ENCODE peak calls at places on chromosome 9, in four cellular contexts. K, C, F and I are unnamed samples.

GRCh38 chr9:37102476-37102875 is 17.9 kb upstream of the ZCCHC7 start:
- DNase-seq in F (no peak), C (no peak), K (no peak), I (no peak)

GRCh38 chr9:4297151-4297794 is 2.6 kb downstream of the GLIS3 start:
- DNase-seq in F (peak), K (peak), C (peak), I (no peak)

GRCh38 chr9:128152781-128153116 is 3.5 kb downstream of the LCN2 start:
- DNase-seq in F (no peak), K (no peak), C (peak), I (no peak)

GRCh38 chr9:137318976-137319375 is 16.9 kb upstream of the NRARP start:
- DNase-seq in C (peak), F (no peak), K (no peak), I (no peak)

GRCh38 chr9:82882744-82883143 is 180.2 kb downstream of the RASEF start:
- DNase-seq in C (no peak), K (no peak), F (no peak), I (no peak)

GRCh38 chr9:87179556-87180340 is 232.4 kb upstream of the GAS1 start:
- DNase-seq in F (no peak), C (no peak), K (no peak), I (no peak)

GRCh38 chr9:114224247-114224610 is 68.9 kb downstream of the COL27A1 start:
- DNase-seq in C (no peak), K (peak), F (no peak), I (peak)

GRCh38 chr9:38008168-38009034 is 60.6 kb downstream of the SHB start:
- DNase-seq in F (peak), K (peak), C (peak), I (peak)

GRCh38 chr9:5438301-5439162 is 807 bp upstream of the PLGRKT start:
- DNase-seq in F (no peak), K (no peak), C (no peak), I (no peak)

GRCh38 chr9:38339087-38339486 is 53.4 kb upstream of the ALDH1B1 start:
- DNase-seq in K (no peak), C (no peak), F (no peak), I (no peak)

GRCh38 chr9:128271112-128271511 is 4.7 kb downstream of the GOLGA2 start:
- DNase-seq in F (peak), C (no peak), K (no peak), I (no peak)

GRCh38 chr9:136820947-136821332 is 13.2 kb downstream of the RABL6 start:
- DNase-seq in F (no peak), K (no peak), C (no peak), I (no peak)

GRCh38 chr9:37039065-37039464 is 5.0 kb upstream of the PAX5 start:
- DNase-seq in K (no peak), F (no peak), C (no peak), I (no peak)

GRCh38 chr9:90847971-90848370 is 46.4 kb downstream of the SYK start:
- DNase-seq in F (no peak), C (no peak), K (no peak), I (no peak)

GRCh38 chr9:79134654-79135053 is 437.1 kb upstream of the TLE4 start:
- DNase-seq in C (no peak), K (no peak), F (peak), I (no peak)

GRCh38 chr9:124286292-124286931 is 28.7 kb downstream of the NEK6 start:
- DNase-seq in F (peak), C (no peak), K (no peak), I (no peak)

GRCh38 chr9:98978231-98978681 is 34.5 kb downstream of the COL15A1 start:
- DNase-seq in C (no peak), K (no peak), F (no peak), I (no peak)

GRCh38 chr9:7243838-7244237 is 486.1 kb downstream of the KDM4C start:
- DNase-seq in K (no peak), F (no peak), C (no peak), I (no peak)

GRCh38 chr9:33223696-33224095 is 16.3 kb upstream of the SPINK4 start:
- DNase-seq in K (no peak), F (no peak), C (no peak), I (no peak)

GRCh38 chr9:21251638-21252037 is 11.8 kb upstream of the IFNA14 start:
- DNase-seq in F (no peak), C (no peak), K (peak), I (no peak)

GRCh38 chr9:75985515-75985914 is 95.0 kb downstream of the PCSK5 start:
- DNase-seq in F (no peak), K (no peak), C (no peak), I (no peak)

GRCh38 chr9:14346826-14347407 is 33.0 kb upstream of the NFIB start:
- DNase-seq in K (no peak), F (no peak), C (no peak), I (no peak)

GRCh38 chr9:112703304-112703703 is 14.6 kb downstream of the INIP start:
- DNase-seq in C (no peak), K (no peak), F (no peak), I (no peak)

GRCh38 chr9:69412741-69413150 is 87.7 kb downstream of the ENTREP1 start:
- DNase-seq in F (peak), K (peak), C (peak), I (no peak)

GRCh38 chr9:16652511-16653101 is 217.9 kb downstream of the BNC2 start:
- DNase-seq in C (no peak), K (no peak), F (no peak), I (no peak)

GRCh38 chr9:135805422-135806022 is 101.8 kb downstream of the CAMSAP1 start:
- DNase-seq in K (no peak), C (no peak), F (no peak), I (no peak)

GRCh38 chr9:2321523-2322148 is 300.0 kb upstream of the VLDLR start:
- DNase-seq in F (no peak), C (no peak), K (no peak), I (no peak)

GRCh38 chr9:13127164-13127563 is 152.3 kb downstream of the MPDZ start:
- DNase-seq in C (no peak), K (no peak), F (no peak), I (no peak)

GRCh38 chr9:113508111-113508749 is 44.7 kb downstream of the RGS3 start:
- DNase-seq in C (peak), K (peak), F (peak), I (no peak)

GRCh38 chr9:26066237-26066636 is 388.0 kb upstream of the TUSC1 start:
- DNase-seq in F (no peak), C (no peak), K (no peak), I (no peak)

GRCh38 chr9:70034292-70034711 is 9.3 kb upstream of the MAMDC2 start:
- DNase-seq in F (no peak), K (no peak), C (no peak), I (no peak)

GRCh38 chr9:129776938-129777768 is 24.3 kb upstream of the PTGES start:
- DNase-seq in C (peak), K (peak), F (peak), I (no peak)

GRCh38 chr9:135819905-135820304 is 87.4 kb downstream of the CAMSAP1 start:
- DNase-seq in K (no peak), F (no peak), C (no peak), I (no peak)

GRCh38 chr9:122806661-122807060 is 6.7 kb downstream of the OR1K1 start:
- DNase-seq in K (no peak), C (no peak), F (no peak), I (no peak)

GRCh38 chr9:133135193-133135745 is 14.2 kb upstream of the RALGDS start:
- DNase-seq in C (no peak), F (peak), K (no peak), I (peak)

GRCh38 chr9:133133680-133134418 is 12.8 kb upstream of the RALGDS start:
- DNase-seq in K (peak), F (peak), C (peak), I (peak)

GRCh38 chr9:133132174-133132573 is 11.1 kb upstream of the RALGDS start:
- DNase-seq in K (no peak), F (no peak), C (no peak), I (no peak)

GRCh38 chr9:133137451-133138231 is 16.6 kb upstream of the RALGDS start:
- DNase-seq in F (no peak), C (peak), K (no peak), I (no peak)

DNA sequence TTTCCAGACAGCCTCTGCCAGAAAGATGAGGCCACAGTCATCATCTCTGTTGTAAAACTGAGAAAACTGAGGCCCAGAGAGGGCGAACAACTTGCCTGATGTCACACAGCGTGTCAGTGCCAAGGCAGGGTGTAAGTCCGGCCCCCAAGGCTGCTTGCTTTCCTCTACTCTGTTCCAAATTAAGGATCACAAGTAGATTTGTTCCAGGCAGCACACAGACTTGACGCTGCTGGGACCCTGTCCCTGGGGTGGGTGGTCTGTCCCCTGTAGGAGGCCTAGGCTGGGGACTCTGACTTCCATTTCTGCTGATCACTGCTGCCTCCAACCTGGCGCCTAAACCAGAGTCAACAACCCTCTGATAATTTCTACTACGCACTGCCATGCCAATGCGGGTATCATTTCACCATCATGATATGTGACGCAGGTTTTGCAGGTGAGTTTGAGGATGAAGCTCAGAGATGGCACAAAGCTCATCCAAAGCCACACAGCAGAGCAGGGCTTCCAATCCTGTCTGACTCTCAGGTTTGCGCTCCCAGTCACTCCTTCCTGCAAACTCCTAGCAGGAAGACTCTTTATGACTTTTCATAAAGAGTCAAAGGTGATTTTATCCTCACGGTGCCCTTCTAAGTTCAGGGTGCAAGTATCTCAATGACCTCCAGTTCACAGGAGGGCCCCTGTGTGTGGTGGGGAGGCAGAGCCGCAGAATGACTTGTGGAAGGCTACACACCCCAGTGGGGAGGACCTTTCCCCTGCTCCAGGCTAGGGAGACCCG is 13.6 kb upstream of the RALGDS start:
- DNase-seq in C (no peak), K (no peak), F (no peak), I (no peak)
- H3K4me3 ChIP-seq in C (no peak), K (no peak), F (no peak), I (no peak)

GRCh38 chr9:125784286-125785049 is 37.3 kb downstream of the PBX3 start:
- DNase-seq in K (no peak), C (no peak), F (no peak), I (no peak)

GRCh38 chr9:125787715-125788114 is 40.5 kb downstream of the PBX3 start:
- DNase-seq in C (no peak), F (no peak), K (no peak), I (no peak)

GRCh38 chr9:125782718-125783117 is 35.5 kb downstream of the PBX3 start:
- DNase-seq in F (no peak), C (no peak), K (no peak), I (no peak)

GRCh38 chr9:125789196-125789595 is 42.0 kb downstream of the PBX3 start:
- DNase-seq in F (no peak), K (no peak), C (no peak), I (no peak)

DNA sequence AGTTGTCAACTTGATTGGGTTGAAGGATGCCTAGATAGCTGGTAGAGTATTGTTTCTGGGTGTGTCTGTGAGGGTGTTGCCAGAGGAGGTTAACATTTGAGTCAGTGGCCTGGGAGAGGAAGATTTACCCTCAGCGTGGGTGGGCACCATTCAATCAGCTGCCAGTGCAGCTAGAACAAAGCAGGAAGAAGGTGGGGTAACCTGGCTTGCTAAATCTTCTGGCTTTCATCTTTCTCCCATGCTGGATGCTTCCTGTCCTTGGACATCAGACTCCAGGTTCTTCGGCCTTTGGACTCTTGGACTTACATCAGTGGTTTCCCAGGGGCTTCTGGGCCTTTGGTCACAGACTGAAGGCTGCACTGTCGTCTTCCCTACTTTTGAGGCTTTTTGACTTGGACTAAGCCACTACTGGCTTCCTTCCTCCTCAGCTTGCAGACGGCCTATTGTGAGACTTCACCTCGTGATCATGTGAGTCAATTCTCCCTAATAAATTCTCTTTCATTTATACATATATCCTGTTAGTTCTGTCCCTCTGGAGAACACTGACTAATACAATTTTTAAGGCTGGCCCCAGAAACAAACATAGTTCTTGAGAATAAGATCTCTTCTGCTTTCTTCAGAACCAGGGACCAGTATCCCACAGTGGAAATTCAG is 38.1 kb downstream of the PBX3 start:
- DNase-seq in C (no peak), F (no peak), K (peak), I (no peak)
- TF ChIP-seq SIN3A in C (no peak), F (no peak), K (no peak), I (no peak)

GRCh38 chr9:134059661-134060395 is 8.0 kb downstream of the BRD3 start:
- DNase-seq in C (no peak), K (no peak), F (no peak), I (no peak)
- TF ChIP-seq TCF7L2 in C (no peak), K (no peak), F (no peak), I (no peak)

DNA sequence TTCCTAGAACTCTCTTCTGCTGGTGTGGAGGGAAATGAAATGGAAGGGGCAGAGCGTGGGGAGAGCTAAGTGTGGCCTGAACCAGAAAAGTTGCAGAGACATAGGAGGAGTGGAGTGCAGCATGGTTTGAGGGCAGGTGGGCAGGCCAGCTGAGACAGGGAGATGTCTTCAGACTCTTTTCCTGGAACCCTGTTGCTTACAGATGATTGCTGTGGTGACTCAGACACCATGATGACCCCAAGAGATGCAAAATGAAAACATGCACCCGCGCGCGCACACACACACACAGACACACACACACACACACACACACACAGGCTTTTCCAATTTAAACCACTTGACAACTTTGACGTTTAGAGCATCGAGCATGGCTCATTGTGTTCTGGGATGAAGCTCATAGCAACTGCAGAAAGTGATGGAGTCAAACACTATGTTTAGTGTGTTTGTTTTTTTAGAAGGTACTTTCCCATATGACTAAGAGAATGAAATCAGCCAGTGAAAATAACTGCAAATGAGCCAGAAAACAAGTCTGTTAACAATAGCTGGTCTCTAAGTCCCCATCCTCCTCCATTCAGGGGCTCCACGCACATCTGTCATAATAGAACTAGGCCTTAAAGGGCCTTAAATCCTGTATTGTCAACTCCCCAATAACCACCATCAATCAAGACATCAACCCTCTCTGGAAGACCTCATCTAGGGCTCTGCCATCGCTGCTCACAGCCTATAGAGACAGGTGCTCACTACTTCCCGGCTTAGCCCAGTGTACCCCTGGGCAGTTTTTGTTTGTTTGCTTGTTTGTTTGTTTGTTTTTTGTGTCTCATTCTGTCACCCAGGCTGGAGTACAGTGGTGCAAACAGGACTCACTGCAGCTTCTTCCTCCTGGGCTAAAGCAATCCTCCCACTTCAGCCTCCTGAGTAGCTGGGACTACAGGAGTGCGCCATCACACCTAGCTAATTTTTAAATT is 9.6 kb downstream of the TMOD1 start:
- DNase-seq in K (no peak), C (peak), F (no peak), I (no peak)
- H3K4me3 ChIP-seq in K (no peak), C (no peak), F (no peak), I (no peak)

GRCh38 chr9:107667269-107667681 is 177.7 kb upstream of the KLF4 start:
- DNase-seq in K (no peak), C (no peak), F (no peak), I (no peak)

GRCh38 chr9:107671588-107671987 is 182.0 kb upstream of the KLF4 start:
- DNase-seq in K (no peak), C (no peak), F (no peak), I (no peak)

GRCh38 chr9:107665057-107665456 is 175.5 kb upstream of the KLF4 start:
- DNase-seq in K (no peak), F (no peak), C (no peak), I (no peak)

DNA sequence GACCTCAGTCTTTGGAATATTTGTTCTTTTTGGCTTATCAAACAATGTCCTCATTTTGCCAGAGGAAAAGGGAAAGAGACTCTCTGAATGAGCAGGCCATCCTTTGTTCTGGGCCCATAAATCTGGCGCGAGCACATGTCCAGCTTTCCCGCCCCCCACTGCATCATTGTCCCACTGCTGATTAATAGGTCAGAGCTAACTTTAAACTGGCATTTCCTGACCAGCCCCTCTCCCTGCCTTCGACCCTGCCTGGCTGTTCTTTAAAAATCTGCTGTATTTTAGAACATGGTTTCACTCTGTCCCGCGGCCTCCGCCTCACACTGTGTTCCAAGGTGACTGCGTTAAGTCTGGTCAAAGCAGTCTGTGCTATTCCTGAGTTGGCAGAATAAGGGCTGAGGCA is 178.1 kb upstream of the KLF4 start:
- DNase-seq in F (no peak), C (no peak), K (no peak), I (no peak)
- TF ChIP-seq SIN3A in F (no peak), C (no peak), K (no peak), I (no peak)

GRCh38 chr9:19630762-19631161 is 158.1 kb downstream of the SLC24A2 start:
- DNase-seq in F (no peak), C (no peak), K (no peak), I (no peak)
- TF ChIP-seq TCF7L2 in F (no peak), C (no peak), K (no peak), I (no peak)

DNA sequence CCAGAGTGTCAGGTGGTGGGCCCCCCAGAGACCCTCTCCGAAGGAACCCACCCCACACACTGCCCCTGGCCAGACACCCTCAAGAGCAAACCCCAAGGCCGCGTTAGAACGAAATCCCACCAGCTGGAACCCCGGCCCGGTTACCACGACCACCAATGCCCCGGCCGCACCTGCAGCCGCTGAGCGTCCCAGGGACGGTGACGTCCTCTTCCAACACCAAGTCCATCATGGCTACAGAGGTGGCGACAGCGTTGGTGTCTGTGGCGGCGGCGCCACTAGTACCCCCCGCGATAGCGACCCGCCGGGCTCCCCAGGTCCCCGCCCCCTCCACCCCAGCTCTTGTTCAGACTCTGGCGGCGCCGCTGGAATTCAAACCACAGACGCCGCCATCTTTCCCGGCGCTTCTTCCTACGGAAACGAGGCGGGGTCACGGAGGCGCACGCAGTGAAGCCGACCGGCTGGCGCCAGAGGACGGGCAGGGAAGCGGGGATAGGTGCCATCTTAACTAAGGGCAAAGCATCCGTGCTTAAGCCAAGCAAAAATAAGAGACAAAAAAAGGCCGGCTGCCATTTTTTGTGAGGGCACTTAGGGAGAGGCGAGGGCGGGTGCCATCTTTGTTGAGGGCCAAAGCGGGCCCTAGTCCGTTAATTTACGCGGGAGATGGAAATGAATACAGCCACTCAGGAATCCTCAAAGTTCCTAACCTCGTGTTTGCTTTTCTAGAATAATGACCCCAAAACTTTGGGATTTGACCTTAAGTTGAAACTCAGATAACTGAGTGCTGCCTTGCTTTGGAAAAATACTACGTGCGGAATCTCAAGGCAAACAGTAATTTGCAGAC is at the start of gene CDK5RAP2:
- DNase-seq in C (peak), K (peak), F (peak), I (peak)
- H3K4me3 ChIP-seq in C (peak), K (peak), F (peak), I (peak)

GRCh38 chr9:89418882-89419641 is 78.9 kb downstream of the SEMA4D start:
- DNase-seq in C (no peak), F (no peak), K (no peak), I (no peak)
- TF ChIP-seq SIN3A in C (no peak), F (no peak), K (no peak), I (no peak)

GRCh38 chr9:61671276-61671973 is 481.6 kb downstream of the SPATA31A7 start:
- DNase-seq in C (no peak), K (no peak), F (no peak), I (no peak)
- TF ChIP-seq TCF7L2 in C (no peak), K (no peak), F (no peak), I (no peak)